ENCODE peak calls at places on chromosomes 4 and X, in ten cellular contexts. C is hypothalamus, W is GM20000, R is H7, Z is MM.1S, N is M059J, D is Caki2, H is nephron progenitor cell, K is H1, O is KBM-7. Y is an unnamed sample.

GRCh38 chr4:89336818-89337395 is 29.3 kb upstream of the GPRIN3 start:
- DNase-seq in C (no peak), R (no peak), O (no peak), H (no peak), D (no peak), K (no peak), Z (no peak), W (no peak), N (no peak), Y (no peak)

GRCh38 chrX:11567528-11568220 is 98.0 kb downstream of the ARHGAP6 start:
- DNase-seq in O (no peak), D (no peak), R (no peak), Z (no peak), K (no peak), C (no peak), W (no peak), H (no peak), N (peak), Y (no peak)

GRCh38 chrX:72060196-72060974 is 71.3 kb downstream of the RTL5 start:
- DNase-seq in Z (no peak), W (no peak), H (peak), O (no peak), C (peak), N (peak), D (no peak), R (peak), K (peak), Y (peak)

GRCh38 chr4:10283761-10284160 is 167.2 kb upstream of the WDR1 start:
- DNase-seq in D (no peak), H (no peak), N (peak), R (no peak), Z (no peak), O (no peak), W (no peak), C (no peak), K (no peak), Y (no peak)

GRCh38 chrX:103878466-103879151 is 46.6 kb upstream of the RAB9B start:
- DNase-seq in R (no peak), W (no peak), Z (no peak), D (peak), O (no peak), K (no peak), C (no peak), N (peak), H (no peak), Y (peak)

GRCh38 chrX:128805236-128805635 is 718.1 kb downstream of the SMARCA1 start:
- DNase-seq in O (no peak), K (no peak), D (no peak), N (no peak), R (no peak), W (no peak), C (no peak), Z (no peak), H (no peak), Y (no peak)

GRCh38 chr4:100166297-100167034 is 23.8 kb downstream of the DDIT4L start:
- DNase-seq in H (no peak), D (no peak), R (no peak), N (no peak), K (no peak), C (no peak), Z (no peak), W (no peak), O (no peak), Y (no peak)

GRCh38 chr4:184889683-184890082 is 63.9 kb upstream of the ACSL1 start:
- DNase-seq in W (no peak), O (peak), C (no peak), D (no peak), H (no peak), N (no peak), K (no peak), R (no peak), Z (no peak), Y (no peak)

GRCh38 chr4:31461425-31461824 is 741.3 kb downstream of the PCDH7 start:
- DNase-seq in N (peak), C (no peak), O (no peak), D (peak), R (no peak), W (no peak), Z (no peak), H (no peak), K (no peak), Y (no peak)

GRCh38 chr4:15536552-15537499 is 67.1 kb downstream of the CC2D2A start:
- DNase-seq in R (no peak), C (no peak), N (no peak), O (no peak), H (no peak), K (no peak), W (no peak), Z (no peak), D (no peak), Y (no peak)

GRCh38 chr4:185210102-185210981 is 944 bp downstream of the SNX25 start:
- DNase-seq in H (peak), D (peak), O (peak), R (peak), C (peak), W (peak), N (peak), Z (peak), K (peak), Y (peak)

GRCh38 chr4:126213996-126214395 is 899.2 kb downstream of the FAT4 start:
- DNase-seq in H (no peak), Z (peak), R (no peak), O (no peak), N (peak), K (no peak), D (no peak), C (no peak), W (no peak), Y (no peak)

GRCh38 chr4:145930592-145930991 is 8.0 kb downstream of the ZNF827 start:
- DNase-seq in W (no peak), Z (no peak), R (no peak), D (no peak), K (no peak), C (no peak), H (no peak), N (no peak), O (no peak), Y (no peak)

GRCh38 chrX:24646745-24647182 is 383 bp downstream of the PCYT1B start:
- DNase-seq in C (peak), W (no peak), K (no peak), H (peak), N (no peak), D (no peak), Z (no peak), R (peak), O (peak), Y (peak)

GRCh38 chrX:155747520-155747919 is 133.6 kb upstream of the VAMP7 start:
- DNase-seq in W (no peak), N (peak), C (no peak), H (no peak), Z (no peak), D (peak), O (peak), K (no peak), R (no peak), Y (no peak)

GRCh38 chr4:156347412-156348075 is 393.9 kb upstream of the CTSO start:
- DNase-seq in N (peak), Z (no peak), K (no peak), O (no peak), R (no peak), C (no peak), W (no peak), H (no peak), D (peak), Y (peak)

GRCh38 chr4:38752393-38752961 is 30.3 kb downstream of the TLR10 start:
- DNase-seq in D (no peak), W (peak), R (no peak), C (no peak), N (peak), K (no peak), H (no peak), Z (peak), O (peak), Y (peak)

GRCh38 chr4:48668254-48669017 is 111.6 kb downstream of the FRYL start:
- DNase-seq in W (no peak), C (no peak), O (peak), Z (no peak), K (no peak), N (no peak), H (no peak), R (no peak), D (no peak), Y (no peak)

GRCh38 chrX:17032351-17032750 is 85.9 kb downstream of the REPS2 start:
- DNase-seq in D (peak), R (no peak), N (peak), O (no peak), K (no peak), H (no peak), C (no peak), Z (no peak), W (no peak), Y (peak)

GRCh38 chrX:150201391-150201790 is 161.7 kb upstream of the MAMLD1 start:
- DNase-seq in Z (no peak), W (no peak), K (no peak), N (no peak), H (no peak), O (no peak), R (no peak), D (no peak), C (no peak), Y (no peak)

GRCh38 chrX:12824944-12825343 is 33.7 kb downstream of the PRPS2 start:
- DNase-seq in W (no peak), C (no peak), D (no peak), K (no peak), N (no peak), Z (no peak), R (no peak), H (no peak), O (no peak), Y (no peak)

GRCh38 chrX:73577368-73577767 is 14.4 kb downstream of the CHIC1 start:
- DNase-seq in H (peak), D (peak), K (no peak), N (peak), C (no peak), O (no peak), W (no peak), Z (no peak), R (no peak), Y (peak)

GRCh38 chrX:40410859-40411258 is 169.9 kb upstream of the ATP6AP2 start:
- DNase-seq in K (no peak), C (no peak), N (no peak), R (no peak), H (no peak), W (no peak), O (no peak), D (no peak), Z (no peak), Y (no peak)

GRCh38 chr4:121370729-121371325 is 10.0 kb downstream of the QRFPR start:
- DNase-seq in H (peak), O (peak), R (peak), C (no peak), W (peak), D (peak), Z (peak), N (peak), K (no peak), Y (peak)

GRCh38 chr4:162497564-162498167 is 333.9 kb upstream of the FSTL5 start:
- DNase-seq in W (peak), K (no peak), N (peak), R (peak), O (peak), Z (peak), C (no peak), D (peak), H (no peak), Y (peak)